ENCODE peak calls at places on chromosomes 11 and 22, in four cellular contexts. S, E, X and P are unnamed samples.

GRCh38 chr11:122103366-122103765 is 12.6 kb downstream of the BLID start:
- DNase-seq in S (no peak), E (no peak), X (no peak), P (no peak)

GRCh38 chr22:31020334-31020733 is 51.3 kb downstream of the TUG1 start:
- DNase-seq in S (no peak), E (no peak), X (no peak), P (no peak)

GRCh38 chr11:64057890-64058289 is 22.2 kb downstream of the FLRT1 start:
- DNase-seq in S (no peak), E (no peak), X (no peak), P (no peak)

GRCh38 chr22:22111267-22111751 is 128.7 kb upstream of the TOP3B start:
- DNase-seq in S (peak; percentile 89), E (no peak), X (peak; percentile 15), P (peak; percentile 58)

GRCh38 chr22:30922151-30922611 is 46.4 kb downstream of the MORC2 start:
- DNase-seq in S (no peak), E (peak; percentile 71), X (no peak), P (no peak)

GRCh38 chr11:7208391-7208790 is 43.3 kb upstream of the SYT9 start:
- DNase-seq in S (no peak), E (no peak), X (no peak), P (no peak)

GRCh38 chr11:33930317-33931021 is 38.6 kb upstream of the LMO2 start:
- DNase-seq in S (no peak), E (no peak), X (no peak), P (peak; percentile 50)

GRCh38 chr22:26330971-26331625 is 98.0 kb upstream of the ASPHD2 start:
- DNase-seq in S (peak; percentile 88), E (no peak), X (peak; percentile 45), P (peak; percentile 59)

GRCh38 chr22:30206964-30207363 is 39.6 kb downstream of the LIF start:
- DNase-seq in S (no peak), E (no peak), X (peak; percentile 80), P (peak; percentile 43)

GRCh38 chr11:61963282-61964057 is 4.0 kb downstream of the FTH1 start:
- DNase-seq in S (no peak), E (no peak), X (no peak), P (peak; percentile 86)
- H3K4me1 ChIP-seq in S (peaks cover 45% of the 10 kb centered on the region), E (peaks cover 28% of the 10 kb centered on the region), X (peaks cover 50% of the 10 kb centered on the region), P (peaks cover 12% of the 10 kb centered on the region)

GRCh38 chr11:12454782-12455181 is 77.4 kb downstream of the PARVA start:
- DNase-seq in S (no peak), E (no peak), X (no peak), P (no peak)

GRCh38 chr11:12459374-12459773 is 82.0 kb downstream of the PARVA start:
- DNase-seq in S (no peak), E (no peak), X (no peak), P (no peak)

GRCh38 chr11:12455938-12456337 is 78.6 kb downstream of the PARVA start:
- DNase-seq in S (no peak), E (no peak), X (no peak), P (no peak)

GRCh38 chr11:12458042-12458441 is 80.7 kb downstream of the PARVA start:
- DNase-seq in S (no peak), E (no peak), X (no peak), P (no peak)

DNA sequence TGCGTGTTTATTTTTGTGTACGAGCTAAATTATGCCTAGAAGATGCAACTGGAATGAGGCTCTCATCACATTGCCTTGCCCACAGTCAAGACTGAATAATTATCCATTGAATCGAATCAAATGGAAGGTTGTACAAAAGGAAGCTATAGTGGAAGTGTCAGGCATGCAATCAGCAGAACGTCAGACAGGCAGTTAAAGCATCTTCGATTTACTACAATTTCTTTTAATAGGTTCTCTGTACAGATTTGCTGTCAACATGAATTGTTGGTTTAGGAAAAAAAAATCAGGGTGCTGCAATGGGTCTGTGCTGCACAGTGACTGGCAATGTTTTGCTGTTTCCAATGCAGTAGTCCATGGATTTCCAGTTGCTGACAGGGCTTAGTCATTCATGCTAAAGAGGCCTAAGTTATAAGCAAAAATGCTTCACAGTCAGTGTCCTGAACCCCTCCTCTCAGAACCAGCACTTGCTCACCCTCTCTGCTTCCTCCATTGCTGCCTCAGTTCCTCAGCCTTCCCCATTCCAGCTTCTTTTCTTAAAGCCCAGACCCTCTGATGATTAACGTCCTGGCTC is 79.7 kb downstream of the PARVA start:
- DNase-seq in S (no peak), E (no peak), X (no peak), P (peak; percentile 26)
- H3K4me1 ChIP-seq in S (peaks cover 2% of the 10 kb centered on the region), E (peaks cover 43% of the 10 kb centered on the region), X (no peaks in the 10 kb centered on the region), P (peaks cover 13% of the 10 kb centered on the region)

GRCh38 chr11:312092-312816 is 1.6 kb upstream of the IFITM1 start:
- DNase-seq in S (no peak), E (peak; percentile 41), X (no peak), P (no peak)
- H3K4me1 ChIP-seq in S (peaks cover 27% of the 10 kb centered on the region), E (peaks cover 4% of the 10 kb centered on the region), X (peaks cover 18% of the 10 kb centered on the region), P (peaks cover 23% of the 10 kb centered on the region)

GRCh38 chr22:40727607-40728325 is 48.5 kb downstream of the MCHR1 start:
- DNase-seq in S (no peak), E (no peak), X (no peak), P (no peak)
- H3K4me1 ChIP-seq in S (no peaks in the 10 kb centered on the region), E (peaks cover 3% of the 10 kb centered on the region), X (peaks cover 11% of the 10 kb centered on the region), P (peaks cover 13% of the 10 kb centered on the region)

GRCh38 chr11:47260366-47260765 is 2.6 kb downstream of the NR1H3 start:
- DNase-seq in S (no peak), E (no peak), X (no peak), P (no peak)
- H3K4me1 ChIP-seq in S (peaks cover 46% of the 10 kb centered on the region), E (peaks cover 7% of the 10 kb centered on the region), X (peaks cover 39% of the 10 kb centered on the region), P (peaks cover 23% of the 10 kb centered on the region)

GRCh38 chr11:73324665-73325035 is 16.6 kb downstream of the ARHGEF17 start:
- DNase-seq in S (no peak), E (no peak), X (no peak), P (no peak)
- H3K4me1 ChIP-seq in S (peaks cover 9% of the 10 kb centered on the region), E (peaks cover 50% of the 10 kb centered on the region), X (peaks cover 9% of the 10 kb centered on the region), P (peaks cover 57% of the 10 kb centered on the region)

GRCh38 chr11:67463186-67463585 is 5.9 kb downstream of the TMEM134 start:
- DNase-seq in S (peak; percentile 57), E (no peak), X (no peak), P (no peak)

GRCh38 chr11:67466367-67466766 is 2.7 kb downstream of the TMEM134 start:
- DNase-seq in S (no peak), E (peak; percentile 20), X (no peak), P (no peak)

GRCh38 chr11:67464411-67465189 is 4.5 kb downstream of the TMEM134 start:
- DNase-seq in S (peak; percentile 95), E (peak; percentile 84), X (peak; percentile 91), P (peak; percentile 90)

GRCh38 chr11:67463680-67464410 is 5.2 kb downstream of the TMEM134 start:
- DNase-seq in S (peak; percentile 73), E (peak; percentile 60), X (peak; percentile 91), P (no peak)

GRCh38 chr11:67465190-67465522 is 3.9 kb downstream of the TMEM134 start:
- DNase-seq in S (no peak), E (peak; percentile 7), X (no peak), P (no peak)
- H3K4me1 ChIP-seq in S (peaks cover 20% of the 10 kb centered on the region), E (peaks cover 3% of the 10 kb centered on the region), X (peaks cover 38% of the 10 kb centered on the region), P (peaks cover 4% of the 10 kb centered on the region)

GRCh38 chr11:84747871-84748270 is 879.3 kb downstream of the DLG2 start:
- DNase-seq in S (no peak), E (no peak), X (no peak), P (no peak)
- H3K4me1 ChIP-seq in S (no peaks in the 10 kb centered on the region), E (no peaks in the 10 kb centered on the region), X (no peaks in the 10 kb centered on the region), P (no peaks in the 10 kb centered on the region)

DNA sequence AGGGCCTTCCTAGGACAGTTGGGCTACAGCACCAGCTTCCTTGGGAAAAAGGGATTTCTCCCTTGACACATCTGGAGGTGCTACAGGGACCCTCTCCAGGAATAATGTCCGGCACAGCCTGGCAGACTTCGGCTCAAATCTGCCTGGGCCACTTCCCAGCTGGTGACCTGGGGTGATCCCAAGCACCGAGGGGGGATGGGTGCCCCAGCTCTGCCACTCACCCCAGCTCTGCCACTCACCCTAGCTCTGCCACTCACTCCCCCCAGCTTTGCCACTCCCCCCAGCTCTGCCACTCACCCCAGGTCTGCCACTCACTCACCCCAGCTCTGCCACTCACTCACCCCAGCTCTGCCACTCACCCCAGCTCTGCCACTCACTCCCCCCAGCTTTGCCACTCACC is 9.9 kb downstream of the OSBPL5 start:
- DNase-seq in S (no peak), E (no peak), X (no peak), P (no peak)
- H3K4me1 ChIP-seq in S (peaks cover 13% of the 10 kb centered on the region), E (peaks cover 24% of the 10 kb centered on the region), X (peaks cover 14% of the 10 kb centered on the region), P (peaks cover 51% of the 10 kb centered on the region)